ENCODE peak calls at places on chromosomes 13 and 19, in eight cellular contexts. T is left lobe of liver; G is HFF-Myc; K is GOT3; U is glomerular endothelial cell; I is LHCN-M2; A is effector memory CD8-positive, alpha-beta T cell; P is anterior cingulate cortex. Y is an unnamed sample.

GRCh38 chr13:32311188-32311897 is 3.8 kb downstream of the ZAR1L start:
- DNase-seq in T (no peak), G (no peak), K (no peak), U (no peak), I (no peak), A (no peak), P (no peak), Y (no peak)

GRCh38 chr13:107563099-107563925 is 652.0 kb downstream of the LIG4 start:
- DNase-seq in T (no peak), G (no peak), K (no peak), U (no peak), I (no peak), A (no peak), P (no peak), Y (no peak)

GRCh38 chr13:39909634-39910033 is 254.2 kb downstream of the COG6 start:
- DNase-seq in T (no peak), G (no peak), K (no peak), U (no peak), I (no peak), A (no peak), P (no peak), Y (no peak)

GRCh38 chr13:52125547-52125946 is 3.3 kb downstream of the NEK5 start:
- DNase-seq in T (no peak), G (no peak), K (no peak), U (no peak), I (no peak), A (no peak), P (no peak), Y (no peak)

GRCh38 chr13:94112227-94112626 is 367.3 kb downstream of the DCT start:
- DNase-seq in T (no peak), G (peak), K (no peak), U (no peak), I (peak), A (no peak), P (no peak), Y (peak)

GRCh38 chr13:39417131-39417530 is 185.9 kb downstream of the LHFPL6 start:
- DNase-seq in T (no peak), G (no peak), K (no peak), U (no peak), I (peak), A (no peak), P (no peak), Y (no peak)

GRCh38 chr19:47227347-47228167 is 3.4 kb downstream of the BBC3 start:
- DNase-seq in T (peak), G (peak), K (peak), U (no peak), I (peak), A (no peak), P (peak), Y (peak)

GRCh38 chr19:54189020-54189667 is at the start of gene MBOAT7:
- DNase-seq in T (no peak), G (no peak), K (no peak), U (no peak), I (no peak), A (no peak), P (no peak), Y (no peak)

GRCh38 chr19:4906963-4907362 is 2.3 kb upstream of the UHRF1 start:
- DNase-seq in T (no peak), G (no peak), K (no peak), U (no peak), I (no peak), A (no peak), P (no peak), Y (no peak)

GRCh38 chr13:110290811-110291210 is 16.1 kb downstream of the COL4A1 start:
- DNase-seq in T (no peak), G (no peak), K (no peak), U (no peak), I (no peak), A (no peak), P (no peak), Y (no peak)

GRCh38 chr19:16363133-16363851 is 38.7 kb downstream of the KLF2 start:
- DNase-seq in T (peak), G (no peak), K (no peak), U (no peak), I (no peak), A (no peak), P (no peak), Y (peak)

GRCh38 chr19:31113250-31113685 is 236.0 kb downstream of the TSHZ3 start:
- DNase-seq in T (no peak), G (no peak), K (no peak), U (no peak), I (peak), A (no peak), P (no peak), Y (no peak)

GRCh38 chr19:54481326-54481930 is 8.3 kb upstream of the CDC42EP5 start:
- DNase-seq in T (no peak), G (no peak), K (no peak), U (no peak), I (peak), A (peak), P (no peak), Y (peak)

GRCh38 chr19:33462112-33462726 is 59.4 kb downstream of the PEPD start:
- DNase-seq in T (peak), G (no peak), K (no peak), U (no peak), I (no peak), A (no peak), P (no peak), Y (no peak)

GRCh38 chr13:78657699-78658629 is 991 bp downstream of the OBI1 start:
- DNase-seq in T (no peak), G (no peak), K (no peak), U (no peak), I (peak), A (no peak), P (no peak), Y (peak)

GRCh38 chr13:75357576-75358295 is 124.2 kb downstream of the TBC1D4 start:
- DNase-seq in T (no peak), G (peak), K (no peak), U (no peak), I (peak), A (peak), P (no peak), Y (peak)

GRCh38 chr19:35717665-35718344 is at the start of gene KMT2B:
- DNase-seq in T (no peak), G (no peak), K (no peak), U (no peak), I (peak), A (no peak), P (peak), Y (peak)

GRCh38 chr19:16605552-16605951 is 22.5 kb downstream of the MED26 start:
- DNase-seq in T (no peak), G (no peak), K (no peak), U (no peak), I (peak), A (no peak), P (no peak), Y (no peak)

GRCh38 chr13:113607477-113608245 is 23.1 kb downstream of the TFDP1 start:
- DNase-seq in T (no peak), G (no peak), K (no peak), U (no peak), I (no peak), A (peak), P (no peak), Y (no peak)

GRCh38 chr13:95388420-95389079 is 87.3 kb upstream of the ABCC4 start:
- DNase-seq in T (no peak), G (no peak), K (no peak), U (no peak), I (no peak), A (no peak), P (no peak), Y (no peak)

GRCh38 chr19:44113784-44114390 is 688 bp downstream of the ZNF225 start:
- DNase-seq in T (peak), G (no peak), K (no peak), U (no peak), I (peak), A (no peak), P (no peak), Y (peak)

GRCh38 chr13:27921421-27921960 is 1.7 kb downstream of the PDX1 start:
- DNase-seq in T (no peak), G (no peak), K (no peak), U (no peak), I (no peak), A (no peak), P (no peak), Y (no peak)

GRCh38 chr19:1069009-1069779 is 2.2 kb downstream of the ARHGAP45 start:
- DNase-seq in T (no peak), G (no peak), K (no peak), U (no peak), I (no peak), A (peak), P (peak), Y (no peak)

GRCh38 chr13:32164622-32165268 is 133.2 kb downstream of the FRY start:
- DNase-seq in T (no peak), G (peak), K (no peak), U (peak), I (peak), A (no peak), P (no peak), Y (no peak)

GRCh38 chr19:33240181-33240771 is 14.6 kb upstream of the SLC7A10 start:
- DNase-seq in T (no peak), G (no peak), K (no peak), U (no peak), I (no peak), A (no peak), P (no peak), Y (no peak)

GRCh38 chr13:23963947-23964346 is 66.6 kb upstream of the C1QTNF9B start:
- DNase-seq in T (no peak), G (no peak), K (no peak), U (no peak), I (no peak), A (no peak), P (no peak), Y (no peak)

Y was measured in mammary epithelial cell.